ENCODE peak calls at places on chromosomes 12 and 14, in nine cellular contexts. I is mesenchymal stem cell; Q is psoas muscle; L is mammary epithelial cell; T is GM23338; Y is CD8-positive, alpha-beta memory T cell; X is HFF-Myc; H is adrenal gland; D is epithelial cell of esophagus. U is an unnamed sample.

GRCh38 chr14:51616724-51617409 is 34.8 kb upstream of the FRMD6 start:
- DNase-seq in T (no peak), X (peak; percentile 95), I (peak; percentile 83), H (peak; percentile 81), Q (no peak), Y (no peak), L (peak; percentile 80), D (peak; percentile 81), U (no peak)

GRCh38 chr12:3004655-3005565 is 45.7 kb downstream of the TEAD4 start:
- DNase-seq in X (no peak), Q (no peak), T (peak; percentile 56), H (no peak), I (no peak), D (peak; percentile 17), L (no peak), Y (no peak), U (peak; percentile 78)

GRCh38 chr14:40494483-40494882 is 1062.2 kb upstream of the FBXO33 start:
- DNase-seq in X (no peak), L (no peak), Y (no peak), Q (no peak), T (peak; percentile 26), I (no peak), H (no peak), D (no peak), U (no peak)

GRCh38 chr12:38956337-38956736 is 50.9 kb upstream of the CPNE8 start:
- DNase-seq in T (no peak), Q (no peak), H (no peak), D (peak; percentile 62), I (no peak), L (peak; percentile 22), X (no peak), Y (no peak), U (no peak)

GRCh38 chr14:71692496-71692895 is 239.7 kb upstream of the RGS6 start:
- DNase-seq in I (peak; percentile 56), L (no peak), Y (no peak), H (no peak), D (no peak), T (no peak), Q (no peak), X (no peak), U (no peak)

GRCh38 chr12:53102883-53103807 is at the start of gene SOAT2:
- DNase-seq in X (no peak), Y (peak; percentile 72), H (no peak), L (no peak), I (no peak), D (no peak), Q (no peak), T (no peak), U (no peak)

GRCh38 chr14:24367506-24368214 is at the start of gene NFATC4:
- DNase-seq in I (peak; percentile 98), X (peak; percentile 96), Y (no peak), D (peak; percentile 89), L (no peak), T (peak; percentile 98), Q (peak; percentile 67), H (peak; percentile 90), U (peak; percentile 93)

GRCh38 chr12:105677672-105678071 is 347.2 kb downstream of the C12orf75 start:
- DNase-seq in I (no peak), Q (no peak), L (no peak), T (no peak), D (no peak), X (no peak), H (no peak), Y (no peak), U (no peak)

GRCh38 chr14:39050389-39050788 is 52.6 kb downstream of the SEC23A start:
- DNase-seq in D (peak; percentile 77), X (peak; percentile 12), T (no peak), L (peak; percentile 88), I (peak; percentile 89), Y (no peak), H (no peak), Q (no peak), U (no peak)

GRCh38 chr12:53836119-53836655 is 84.4 kb upstream of the CISTR start:
- DNase-seq in Y (no peak), L (no peak), X (no peak), T (no peak), I (no peak), Q (no peak), D (no peak), H (no peak), U (no peak)

GRCh38 chr12:59030415-59030814 is 110.1 kb upstream of the LRIG3 start:
- DNase-seq in Q (no peak), L (no peak), T (no peak), H (no peak), Y (no peak), I (no peak), D (no peak), X (no peak), U (no peak)

GRCh38 chr12:24374452-24374851 is 425.0 kb upstream of the SOX5 start:
- DNase-seq in I (no peak), Q (no peak), Y (no peak), D (no peak), X (no peak), H (no peak), T (no peak), L (no peak), U (no peak)

GRCh38 chr14:76193696-76194095 is 42.0 kb downstream of the GPATCH2L start:
- DNase-seq in H (no peak), I (no peak), L (peak; percentile 30), D (peak; percentile 16), T (no peak), X (no peak), Y (no peak), Q (no peak), U (no peak)

GRCh38 chr12:115638753-115639666 is 638.5 kb downstream of the MED13L start:
- DNase-seq in Y (no peak), I (no peak), D (no peak), T (peak; percentile 45), L (no peak), H (no peak), Q (no peak), X (no peak), U (no peak)

GRCh38 chr12:15806826-15807225 is 17.6 kb upstream of the EPS8 start:
- DNase-seq in L (no peak), H (no peak), Y (no peak), D (no peak), I (no peak), X (no peak), T (no peak), Q (no peak), U (no peak)

GRCh38 chr12:100672075-100672592 is 98.7 kb downstream of the GAS2L3 start:
- DNase-seq in L (no peak), X (no peak), Q (no peak), D (peak; percentile 20), H (no peak), Y (no peak), T (peak; percentile 79), I (peak; percentile 16), U (peak; percentile 62)

DNA sequence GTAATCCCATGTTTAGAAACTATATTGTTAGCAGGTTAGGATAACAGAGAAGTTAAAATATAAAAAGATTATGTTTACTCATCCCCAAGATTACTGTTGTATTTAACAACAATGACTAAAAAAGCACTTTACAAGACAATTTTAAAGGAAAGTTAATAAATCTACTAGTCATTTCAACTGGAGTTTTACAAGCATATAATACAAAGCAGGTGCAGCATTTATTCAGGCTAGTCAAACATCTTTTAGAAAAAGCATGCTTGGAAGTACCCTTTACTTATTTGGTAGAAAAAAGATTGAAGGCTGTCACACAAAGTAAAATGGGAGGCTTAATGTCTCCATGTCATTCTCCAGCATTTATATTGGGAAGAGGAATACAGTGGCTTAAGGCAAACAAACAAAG is 80.6 kb downstream of the HEATR5A start:
- DNase-seq in H (no peak), I (no peak), L (no peak), D (no peak), Y (no peak), T (no peak), X (no peak), Q (no peak), U (no peak)
- H3K4me3 ChIP-seq in H (no peak overlapping the region), I (no peak overlapping the region), L (no peak overlapping the region), D (no peak overlapping the region), Y (no peak overlapping the region), T (no peak overlapping the region), X (no peak overlapping the region), Q (no peak overlapping the region), U (no peak overlapping the region)

DNA sequence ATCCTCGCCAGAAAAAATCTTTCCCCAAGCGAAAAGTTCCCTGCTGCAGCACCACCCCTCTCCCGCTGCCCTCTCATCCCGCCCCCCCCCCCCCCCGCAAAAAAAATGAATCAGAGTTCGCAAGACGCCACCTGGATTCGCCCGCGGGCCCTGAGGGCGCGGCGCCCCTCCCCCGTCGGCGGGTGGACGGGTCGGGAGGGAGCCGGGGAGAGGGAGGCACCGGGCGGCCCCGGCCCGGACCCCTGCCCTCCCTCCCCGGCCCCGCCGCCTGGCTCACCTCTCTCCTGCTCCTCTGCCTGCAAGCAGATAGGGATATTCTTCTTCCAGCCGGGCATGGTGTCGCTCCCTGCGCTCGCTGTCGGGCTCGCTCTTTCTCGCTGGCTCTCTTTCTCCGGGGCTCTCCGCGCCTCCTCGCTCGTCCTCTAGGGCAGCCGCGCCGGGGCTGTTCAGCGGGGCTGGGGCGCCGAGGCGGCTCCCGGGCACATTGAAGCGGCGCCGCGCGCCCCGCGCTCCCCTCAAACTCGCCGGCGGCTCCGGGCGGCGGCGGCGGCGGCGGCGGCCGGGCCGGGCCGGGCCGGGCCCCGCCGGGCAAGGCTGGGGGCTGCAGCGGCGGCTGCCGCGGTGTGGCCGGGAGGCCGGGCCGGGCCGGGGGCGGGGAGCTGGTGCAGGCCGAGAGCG is 200.2 kb upstream of the CAND1 start:
- DNase-seq in Y (peak; percentile 52), D (peak; percentile 77), X (no peak), T (peak; percentile 74), L (peak; percentile 83), I (peak; percentile 46), H (peak; percentile 20), Q (peak; percentile 27), U (peak; percentile 89)
- H3K4me3 ChIP-seq in Y (no peak overlapping the region), D (peak overlapping the region; percentile 64), X (peak overlapping the region; percentile 28), T (peak overlapping the region; percentile 86), L (peak overlapping the region; percentile 85), I (peak overlapping the region; percentile 76), H (peak overlapping the region; percentile 85), Q (peak overlapping the region; percentile 76), U (peak overlapping the region; percentile 76)

DNA sequence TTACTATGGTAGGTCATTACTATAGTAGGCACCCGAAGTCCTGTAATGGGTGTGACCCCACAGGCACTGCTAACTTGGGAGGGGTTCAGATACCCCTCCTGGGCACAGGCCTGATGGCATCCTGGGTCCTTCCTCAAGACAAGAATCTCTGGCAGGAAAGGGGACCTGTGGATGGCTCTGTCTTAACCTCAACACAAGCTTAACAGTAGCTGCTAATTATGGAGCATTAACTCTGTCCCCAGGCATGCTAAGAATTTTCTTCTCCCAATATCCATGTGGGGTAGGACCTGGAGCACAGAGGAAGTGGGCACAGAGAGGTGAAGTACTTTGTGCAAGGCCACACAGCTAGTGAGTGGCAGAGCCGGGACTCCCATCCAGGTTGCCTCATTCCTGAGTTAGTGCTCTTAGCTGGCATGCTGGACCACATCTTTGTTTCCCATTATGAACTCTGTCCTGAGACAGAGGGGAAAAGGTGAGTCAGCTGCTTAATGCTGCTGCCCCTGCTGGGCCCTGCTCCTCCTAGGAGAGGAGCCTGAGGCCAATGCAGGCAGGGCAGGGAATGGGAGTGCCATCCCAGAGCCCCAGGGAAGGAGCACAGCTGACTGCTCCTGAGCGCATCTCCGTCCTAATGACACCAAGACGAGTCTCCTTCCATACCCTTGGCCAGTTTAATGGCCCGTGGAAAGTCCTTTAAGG is 32.1 kb downstream of the GALNT16 start:
- DNase-seq in H (no peak), D (no peak), I (peak; percentile 45), L (no peak), X (no peak), T (no peak), Y (no peak), Q (no peak), U (peak; percentile 34)
- H3K4me3 ChIP-seq in H (no peak overlapping the region), D (no peak overlapping the region), I (no peak overlapping the region), L (no peak overlapping the region), X (no peak overlapping the region), T (no peak overlapping the region), Y (no peak overlapping the region), Q (no peak overlapping the region), U (no peak overlapping the region)

GRCh38 chr12:34046570-34046969 is 24.3 kb downstream of the ALG10 start:
- DNase-seq in I (no peak), X (no peak), D (no peak), T (no peak), L (no peak), Y (no peak), H (no peak), Q (no peak), U (no peak)
- H3K4me3 ChIP-seq in I (no peak overlapping the region), X (no peak overlapping the region), D (no peak overlapping the region), T (no peak overlapping the region), L (no peak overlapping the region), Y (no peak overlapping the region), H (no peak overlapping the region), Q (no peak overlapping the region), U (no peak overlapping the region)